ENCODE peak calls at places on chromosomes 7 and 10, in seven cellular contexts. U is dorsolateral prefrontal cortex, M is cardiac muscle cell, R is heart right ventricle, F is right cardiac atrium, W is Peyer's patch, Q is GM23248. D is an unnamed sample.

GRCh38 chr10:75417522-75417927 is 13.9 kb upstream of the LRMDA start:
- DNase-seq in U (no peak), M (no peak), R (no peak), F (no peak), W (no peak), Q (no peak), D (no peak)

GRCh38 chr10:132183046-132183445 is 3.7 kb upstream of the DPYSL4 start:
- DNase-seq in U (no peak), M (no peak), R (no peak), F (peak; percentile 4), W (no peak), Q (no peak), D (no peak)

GRCh38 chr7:151426486-151426905 is 13.4 kb downstream of the CRYGN start:
- DNase-seq in U (no peak), M (peak; percentile 99), R (peak; percentile 64), F (peak; percentile 85), W (peak; percentile 73), Q (peak; percentile 86), D (no peak)

GRCh38 chr7:139762886-139763285 is 14.9 kb downstream of the HIPK2 start:
- DNase-seq in U (no peak), M (peak; percentile 89), R (no peak), F (no peak), W (no peak), Q (peak; percentile 56), D (no peak)

GRCh38 chr7:96084880-96085551 is 236.9 kb downstream of the SLC25A13 start:
- DNase-seq in U (no peak), M (peak; percentile 7), R (no peak), F (no peak), W (no peak), Q (peak; percentile 68), D (no peak)

GRCh38 chr7:47757946-47758371 is 176.0 kb upstream of the TNS3 start:
- DNase-seq in U (peak; percentile 44), M (peak; percentile 93), R (no peak), F (peak; percentile 53), W (peak; percentile 59), Q (peak; percentile 95), D (no peak)

GRCh38 chr7:91656486-91657237 is 223.8 kb downstream of the MTERF1 start:
- DNase-seq in U (no peak), M (peak; percentile 87), R (no peak), F (no peak), W (no peak), Q (peak; percentile 93), D (no peak)

GRCh38 chr10:37844644-37845043 is 12.8 kb downstream of the ZNF248 start:
- DNase-seq in U (no peak), M (no peak), R (no peak), F (no peak), W (no peak), Q (no peak), D (no peak)

GRCh38 chr7:153389261-153389660 is 629.7 kb downstream of the ACTR3B start:
- DNase-seq in U (no peak), M (no peak), R (no peak), F (no peak), W (no peak), Q (no peak), D (no peak)

GRCh38 chr7:148291799-148292198 is 298.8 kb upstream of the C7orf33 start:
- DNase-seq in U (no peak), M (no peak), R (no peak), F (no peak), W (no peak), Q (no peak), D (no peak)

GRCh38 chr10:102413053-102413705 is 5.4 kb downstream of the PSD start:
- DNase-seq in U (no peak), M (peak; percentile 43), R (no peak), F (no peak), W (no peak), Q (peak; percentile 41), D (no peak)

GRCh38 chr7:91683823-91684222 is 196.7 kb downstream of the MTERF1 start:
- DNase-seq in U (no peak), M (peak; percentile 93), R (peak; percentile 11), F (no peak), W (no peak), Q (peak; percentile 46), D (no peak)

GRCh38 chr10:22245567-22245966 is 27.8 kb upstream of the EBLN1 start:
- DNase-seq in U (no peak), M (peak; percentile 85), R (no peak), F (peak; percentile 27), W (no peak), Q (peak; percentile 51), D (no peak)

GRCh38 chr10:1358860-1359598 is 302.8 kb downstream of the WDR37 start:
- DNase-seq in U (no peak), M (no peak), R (no peak), F (no peak), W (no peak), Q (no peak), D (no peak)

GRCh38 chr7:25968205-25968993 is 183.6 kb upstream of the NFE2L3 start:
- DNase-seq in U (no peak), M (no peak), R (no peak), F (no peak), W (peak; percentile 82), Q (no peak), D (peak; percentile 24)

GRCh38 chr10:102344067-102344466 is 51.4 kb upstream of the NFKB2 start:
- DNase-seq in U (no peak), M (peak; percentile 11), R (no peak), F (no peak), W (no peak), Q (peak; percentile 83), D (no peak)

GRCh38 chr7:107690084-107690483 is 29.5 kb downstream of the SLC26A4 start:
- DNase-seq in U (no peak), M (no peak), R (no peak), F (no peak), W (no peak), Q (no peak), D (no peak)

GRCh38 chr10:101611096-101611495 is 23.0 kb downstream of the DPCD start:
- DNase-seq in U (no peak), M (no peak), R (no peak), F (no peak), W (no peak), Q (no peak), D (no peak)

GRCh38 chr7:31890198-31890597 is 180.0 kb downstream of the PDE1C start:
- DNase-seq in U (no peak), M (no peak), R (no peak), F (no peak), W (no peak), Q (peak; percentile 45), D (no peak)

GRCh38 chr7:35697414-35698175 is 2.7 kb upstream of the HERPUD2 start:
- DNase-seq in U (no peak), M (peak; percentile 67), R (no peak), F (no peak), W (no peak), Q (peak; percentile 77), D (no peak)

GRCh38 chr7:143492043-143492471 is 14.4 kb downstream of the TAS2R41 start:
- DNase-seq in U (no peak), M (peak; percentile 58), R (no peak), F (no peak), W (no peak), Q (peak; percentile 91), D (no peak)

GRCh38 chr10:60989400-60989876 is 45.5 kb upstream of the RHOBTB1 start:
- DNase-seq in U (no peak), M (no peak), R (no peak), F (no peak), W (no peak), Q (no peak), D (no peak)

GRCh38 chr10:9188022-9188810 is 1133.7 kb downstream of the GATA3 start:
- DNase-seq in U (no peak), M (no peak), R (no peak), F (no peak), W (no peak), Q (peak; percentile 1), D (no peak)

GRCh38 chr10:121285797-121286196 is 312.4 kb downstream of the FGFR2 start:
- DNase-seq in U (no peak), M (no peak), R (no peak), F (no peak), W (no peak), Q (no peak), D (no peak)

GRCh38 chr10:102450124-102450373 is 1.3 kb downstream of the C10orf95 start:
- DNase-seq in U (no peak), M (peak; percentile 20), R (no peak), F (no peak), W (no peak), Q (no peak), D (no peak)

DNA sequence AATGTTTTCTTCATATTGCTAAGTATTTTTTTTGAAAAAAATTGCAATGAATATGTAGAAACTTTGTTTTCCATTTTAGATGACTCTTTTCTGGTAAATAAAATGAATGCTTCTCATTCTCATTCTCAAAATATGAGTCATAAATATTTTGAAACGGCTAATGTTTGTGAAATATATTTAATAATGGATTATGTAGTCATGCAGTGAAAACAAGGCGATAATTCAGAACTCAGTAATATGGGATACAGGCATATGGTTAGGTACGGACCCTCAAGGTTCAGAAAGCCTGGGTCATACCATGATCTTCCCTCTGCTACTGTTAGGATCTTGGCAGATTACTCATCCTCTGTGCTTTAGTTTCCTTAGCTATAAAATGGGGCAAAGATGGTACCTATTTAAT is 46.2 kb upstream of the SLC39A12 start:
- DNase-seq in U (no peak), M (no peak), R (no peak), F (no peak), W (no peak), Q (peak; percentile 47), D (no peak)
- H3K27ac ChIP-seq in U (no peak overlapping the region), M (no peak overlapping the region), R (no peak overlapping the region), F (no peak overlapping the region), W (no peak overlapping the region), Q (no peak overlapping the region), D (no peak overlapping the region)

GRCh38 chr7:4267326-4268039 is 414.6 kb upstream of the FOXK1 start:
- DNase-seq in U (no peak), M (no peak), R (no peak), F (no peak), W (peak; percentile 38), Q (no peak), D (no peak)
- H3K4me3 ChIP-seq in U (no peak overlapping the region), M (no peak overlapping the region), R (no peak overlapping the region), F (no peak overlapping the region), W (no peak overlapping the region), Q (no peak overlapping the region), D (no peak overlapping the region)

GRCh38 chr7:100126239-100126930 is 382 bp upstream of the MBLAC1 start:
- DNase-seq in U (no peak), M (no peak), R (no peak), F (no peak), W (no peak), Q (peak; percentile 12), D (no peak)

GRCh38 chr7:100128602-100128963 is 1.8 kb downstream of the MBLAC1 start:
- DNase-seq in U (no peak), M (no peak), R (no peak), F (no peak), W (no peak), Q (no peak), D (no peak)

GRCh38 chr7:100130608-100131453 is 4.1 kb downstream of the MBLAC1 start:
- DNase-seq in U (peak; percentile 81), M (peak; percentile 58), R (peak; percentile 78), F (peak; percentile 74), W (peak; percentile 93), Q (peak; percentile 76), D (peak; percentile 85)

GRCh38 chr7:100126931-100127865 is at the start of gene MBLAC1:
- DNase-seq in U (peak; percentile 78), M (peak; percentile 96), R (peak; percentile 93), F (peak; percentile 91), W (peak; percentile 96), Q (peak; percentile 95), D (peak; percentile 90)

GRCh38 chr7:100127866-100128601 is 1.3 kb downstream of the MBLAC1 start:
- DNase-seq in U (no peak), M (peak; percentile 23), R (no peak), F (peak; percentile 32), W (peak; percentile 57), Q (peak; percentile 43), D (peak; percentile 9)
- H3K27ac ChIP-seq in U (peak overlapping the region; percentile 96), M (no peak overlapping the region), R (peak overlapping the region; percentile 89), F (no peak overlapping the region), W (peak overlapping the region; percentile 99), Q (no peak overlapping the region), D (peak overlapping the region; percentile 98)

GRCh38 chr7:69612981-69613380 is 14.7 kb downstream of the AUTS2 start:
- DNase-seq in U (no peak), M (no peak), R (no peak), F (no peak), W (no peak), Q (no peak), D (no peak)
- H3K4me3 ChIP-seq in U (no peak overlapping the region), M (no peak overlapping the region), R (no peak overlapping the region), F (no peak overlapping the region), W (no peak overlapping the region), Q (no peak overlapping the region), D (no peak overlapping the region)

D was measured in CD8-positive, alpha-beta memory T cell.